ENCODE peak calls at places on chromosomes 2 and 18, in eight cellular contexts. S is right lobe of liver; Q is aorta; P is CD8-positive, alpha-beta memory T cell; D is tibial artery; W is CD8-positive, alpha-beta T cell; L is Caco-2; Y is PC-9. F is an unnamed sample.

GRCh38 chr18:59957957-59958356 is 58.2 kb downstream of the PMAIP1 start:
- DNase-seq in Q (no peak), L (no peak), Y (peak; percentile 86), D (no peak), P (no peak), W (no peak), S (no peak), F (peak; percentile 17)

GRCh38 chr2:37776487-37776886 is 105.0 kb upstream of the CDC42EP3 start:
- DNase-seq in Y (peak; percentile 93), L (peak; percentile 65), P (no peak), W (no peak), S (no peak), D (no peak), Q (peak; percentile 80), F (no peak)

GRCh38 chr18:70555046-70555445 is 266.2 kb downstream of the SOCS6 start:
- DNase-seq in L (no peak), D (no peak), Q (no peak), S (no peak), P (no peak), Y (no peak), W (no peak), F (no peak)

GRCh38 chr2:218876562-218877219 is 4.0 kb upstream of the WNT10A start:
- DNase-seq in W (peak; percentile 65), L (peak; percentile 83), P (peak; percentile 52), D (no peak), Y (no peak), Q (peak; percentile 82), S (peak; percentile 57), F (peak; percentile 64)

GRCh38 chr2:38685116-38685735 is 19.3 kb downstream of the GALM start:
- DNase-seq in L (peak; percentile 41), S (no peak), Y (no peak), W (no peak), D (peak; percentile 57), Q (no peak), P (no peak), F (no peak)

GRCh38 chr18:23136326-23137092 is 1.2 kb downstream of the CABLES1 start:
- DNase-seq in W (no peak), S (peak; percentile 74), P (no peak), D (peak; percentile 85), L (no peak), Q (peak; percentile 86), Y (no peak), F (peak; percentile 70)

GRCh38 chr18:48920408-48921038 is 30.2 kb downstream of the SMAD7 start:
- DNase-seq in Y (no peak), D (peak; percentile 65), P (no peak), Q (peak; percentile 73), S (no peak), L (no peak), W (no peak), F (no peak)

GRCh38 chr2:53356291-53356905 is 411.2 kb upstream of the CHAC2 start:
- DNase-seq in L (no peak), S (no peak), D (no peak), W (no peak), Q (peak; percentile 53), P (no peak), Y (no peak), F (no peak)

GRCh38 chr2:6771539-6772365 is 94.0 kb downstream of the CMPK2 start:
- DNase-seq in D (no peak), W (no peak), Y (no peak), L (no peak), Q (no peak), P (no peak), S (no peak), F (no peak)

GRCh38 chr2:1605659-1606400 is 138.5 kb downstream of the PXDN start:
- DNase-seq in Q (peak; percentile 40), P (no peak), S (peak; percentile 51), W (no peak), D (no peak), Y (no peak), L (no peak), F (no peak)

GRCh38 chr2:100273387-100273786 is 48.9 kb downstream of the LONRF2 start:
- DNase-seq in L (no peak), W (no peak), Q (no peak), P (no peak), S (no peak), Y (no peak), D (no peak), F (no peak)

GRCh38 chr2:181268174-181268867 is 188.9 kb upstream of the ITGA4 start:
- DNase-seq in W (no peak), L (no peak), Y (no peak), D (no peak), S (no peak), P (no peak), Q (no peak), F (no peak)

GRCh38 chr2:55899881-55900280 is 23.7 kb downstream of the EFEMP1 start:
- DNase-seq in Y (no peak), Q (no peak), L (no peak), S (no peak), W (no peak), D (no peak), P (no peak), F (no peak)

GRCh38 chr2:24225883-24226282 is 51.0 kb downstream of the FAM228A start:
- DNase-seq in L (no peak), D (no peak), W (no peak), P (no peak), S (no peak), Q (no peak), Y (no peak), F (no peak)

GRCh38 chr2:24214880-24215279 is 40.0 kb downstream of the FAM228A start:
- DNase-seq in W (no peak), P (no peak), D (no peak), Q (no peak), S (no peak), L (no peak), Y (no peak), F (no peak)

GRCh38 chr2:24222946-24223345 is 48.1 kb downstream of the FAM228A start:
- DNase-seq in Q (no peak), Y (no peak), W (no peak), L (no peak), D (no peak), S (no peak), P (no peak), F (no peak)

DNA sequence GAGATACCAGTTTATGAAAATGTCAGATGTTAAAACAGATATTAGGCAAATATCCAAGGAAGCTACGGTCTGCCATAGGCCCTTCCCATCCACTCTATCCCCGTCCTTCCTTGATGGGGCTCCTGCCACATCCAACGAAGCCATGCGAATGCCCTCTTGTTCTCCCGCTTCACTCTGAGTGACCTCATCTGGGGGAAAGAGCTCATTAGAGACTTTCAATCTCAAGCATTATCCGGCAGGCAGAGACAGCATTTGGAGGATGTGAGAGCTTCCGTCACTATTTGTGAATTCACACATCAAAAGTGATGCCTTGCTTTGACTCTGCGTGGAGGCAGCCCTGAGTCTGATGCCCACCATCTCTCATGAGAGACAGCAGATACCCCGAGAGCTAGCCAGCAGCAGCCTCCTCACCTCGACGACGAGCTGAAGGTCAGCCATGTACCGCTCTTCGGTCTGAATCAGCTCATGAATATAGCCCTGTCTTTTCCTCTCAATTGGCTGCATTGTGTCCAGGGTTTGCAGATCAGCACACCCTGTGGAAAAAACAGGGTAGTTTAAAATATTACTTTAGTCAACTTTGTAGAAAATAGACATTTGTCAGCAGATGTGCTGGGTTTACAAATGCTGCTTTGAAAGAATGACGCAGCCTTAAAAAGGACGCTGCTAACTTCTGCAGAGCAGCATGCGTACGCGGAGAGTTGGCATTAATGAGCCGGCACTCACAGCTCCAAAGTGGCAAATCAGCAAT is 45.9 kb downstream of the FAM228A start:
- DNase-seq in S (no peak), W (no peak), P (no peak), L (no peak), Y (no peak), Q (no peak), D (no peak), F (no peak)
- H3K36me3 ChIP-seq in S (peaks cover 6% of the 10 kb centered on the region), W (peaks cover 25% of the 10 kb centered on the region), P (peaks cover 15% of the 10 kb centered on the region), L (no peaks in the 10 kb centered on the region), Y (no peaks in the 10 kb centered on the region), Q (peaks cover 2% of the 10 kb centered on the region), D (peaks cover 52% of the 10 kb centered on the region), F (peaks cover 17% of the 10 kb centered on the region)

GRCh38 chr2:220815698-220816097 is 756.4 kb downstream of the EPHA4 start:
- DNase-seq in L (no peak), Y (no peak), W (no peak), P (no peak), S (no peak), Q (no peak), D (no peak), F (no peak)

GRCh38 chr2:220814441-220814840 is 757.7 kb downstream of the EPHA4 start:
- DNase-seq in Q (no peak), W (no peak), L (no peak), P (no peak), Y (no peak), S (no peak), D (no peak), F (no peak)

GRCh38 chr2:220811952-220812570 is 760.0 kb downstream of the EPHA4 start:
- DNase-seq in L (no peak), Y (peak; percentile 89), P (no peak), S (no peak), D (no peak), Q (no peak), W (no peak), F (no peak)

DNA sequence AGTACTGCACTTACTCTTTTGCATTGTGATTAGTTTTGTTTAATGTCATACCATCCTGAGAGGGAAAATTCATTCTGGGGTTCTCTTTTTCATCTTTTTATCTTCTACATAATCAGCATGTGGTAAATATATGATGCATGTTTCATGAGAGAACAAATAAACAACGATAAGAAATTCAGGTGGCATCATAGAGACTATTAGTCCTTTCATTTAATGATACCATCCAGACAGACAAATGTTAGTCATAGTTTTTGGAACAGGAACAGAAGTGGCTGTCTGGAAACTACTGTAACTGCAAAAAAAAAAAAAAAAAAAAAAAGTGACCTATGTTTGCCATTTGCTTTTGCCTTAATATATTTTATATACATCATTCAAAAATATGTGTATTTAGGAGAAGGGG is 761.0 kb downstream of the EPHA4 start:
- DNase-seq in Y (peak; percentile 65), L (no peak), S (no peak), Q (no peak), P (no peak), W (no peak), D (no peak), F (no peak)
- H3K9me3 ChIP-seq in Y (peaks cover 4% of the 10 kb centered on the region), L (no peaks in the 10 kb centered on the region), S (no peaks in the 10 kb centered on the region), Q (no peaks in the 10 kb centered on the region), P (no peaks in the 10 kb centered on the region), W (no peaks in the 10 kb centered on the region), D (no peaks in the 10 kb centered on the region), F (no peaks in the 10 kb centered on the region)

GRCh38 chr2:27638023-27638637 is 9.3 kb downstream of the GPN1 start:
- DNase-seq in W (no peak), D (no peak), Y (no peak), L (no peak), S (no peak), P (no peak), Q (no peak), F (no peak)
- H3K36me3 ChIP-seq in W (peaks cover 45% of the 10 kb centered on the region), D (peaks cover 90% of the 10 kb centered on the region), Y (peaks cover 52% of the 10 kb centered on the region), L (peaks cover 4% of the 10 kb centered on the region), S (peaks cover 14% of the 10 kb centered on the region), P (peaks cover 59% of the 10 kb centered on the region), Q (peaks cover 6% of the 10 kb centered on the region), F (peaks cover 67% of the 10 kb centered on the region)

DNA sequence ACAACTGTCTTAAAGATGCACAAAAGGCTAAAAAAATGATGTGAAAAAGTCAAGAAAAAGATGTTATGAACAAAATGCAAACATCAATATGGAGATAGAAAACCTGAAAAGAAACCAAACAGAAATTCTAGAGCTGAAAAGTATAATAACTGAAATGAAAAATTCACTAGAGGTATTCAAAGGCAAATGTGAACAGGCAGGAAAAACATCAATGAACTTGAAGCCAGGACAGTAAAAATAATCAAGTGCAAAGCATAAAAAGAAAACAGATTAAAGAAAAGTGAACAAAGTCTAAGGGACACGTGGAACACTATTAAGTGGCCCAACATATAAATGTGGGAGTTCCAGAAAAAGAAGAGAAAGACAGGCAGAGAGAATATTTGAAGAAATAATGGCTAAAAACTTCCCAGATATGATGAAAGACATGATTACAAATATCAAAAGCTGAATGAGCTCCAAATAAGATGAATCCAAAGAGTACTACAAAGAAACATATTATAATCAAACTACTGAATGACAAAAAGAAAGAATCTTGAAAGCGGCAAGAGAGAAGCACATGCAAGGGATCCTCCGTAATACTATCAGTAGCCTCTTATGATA is 57.5 kb downstream of the KANSL1L start:
- DNase-seq in Q (no peak), D (no peak), Y (no peak), W (no peak), S (no peak), L (no peak), P (no peak), F (no peak)
- H3K9me3 ChIP-seq in Q (peaks cover 5% of the 10 kb centered on the region), D (peaks cover 20% of the 10 kb centered on the region), Y (no peaks in the 10 kb centered on the region), W (no peaks in the 10 kb centered on the region), S (no peaks in the 10 kb centered on the region), L (peaks cover 17% of the 10 kb centered on the region), P (no peaks in the 10 kb centered on the region), F (no peaks in the 10 kb centered on the region)